ENCODE peak calls at places on chromosomes 6 and 20, in ten cellular contexts. H is neural crest cell; C is ovary; P is heart right ventricle; N is A673; A is pancreas; V is heart left ventricle; K is IMR-90; F is OCI-LY7; O is CD4-positive, alpha-beta T cell. U is an unnamed sample.

GRCh38 chr6:134701301-134701700 is 248.6 kb downstream of the ALDH8A1 start:
- DNase-seq in K (no peak), N (no peak), F (no peak), P (no peak), H (no peak), A (no peak), O (no peak), C (no peak), V (no peak), U (no peak)

GRCh38 chr6:2216794-2217383 is 28.5 kb downstream of the GMDS start:
- DNase-seq in O (no peak), F (no peak), P (no peak), K (no peak), A (no peak), C (no peak), V (no peak), H (no peak), N (no peak), U (no peak)

GRCh38 chr20:63402860-63403220 is 41.7 kb upstream of the CHRNA4 start:
- DNase-seq in A (peak; percentile 41), N (no peak), C (no peak), H (no peak), P (no peak), O (no peak), V (no peak), F (no peak), K (no peak), U (no peak)

GRCh38 chr6:113858067-113858604 is 991 bp downstream of the MARCKS start:
- DNase-seq in H (peak; percentile 29), V (no peak), O (no peak), K (peak; percentile 29), C (peak; percentile 66), P (peak; percentile 33), F (no peak), N (peak; percentile 58), A (peak; percentile 61), U (peak; percentile 32)

GRCh38 chr6:141199074-141199473 is 933.7 kb upstream of the GJE1 start:
- DNase-seq in N (no peak), A (no peak), C (no peak), V (no peak), H (no peak), P (no peak), F (no peak), O (no peak), K (peak; percentile 76), U (no peak)

GRCh38 chr20:1857403-1857941 is 37.7 kb upstream of the SIRPA start:
- DNase-seq in K (no peak), C (no peak), H (no peak), N (no peak), V (no peak), A (no peak), F (no peak), O (no peak), P (no peak), U (no peak)

GRCh38 chr6:80608881-80609280 is 502.4 kb downstream of the BCKDHB start:
- DNase-seq in A (no peak), O (no peak), C (no peak), K (peak; percentile 49), N (no peak), P (no peak), V (no peak), H (no peak), F (no peak), U (no peak)

GRCh38 chr6:134640229-134640628 is 309.7 kb downstream of the ALDH8A1 start:
- DNase-seq in N (no peak), P (no peak), O (no peak), K (no peak), A (no peak), F (no peak), H (no peak), V (no peak), C (no peak), U (no peak)

GRCh38 chr6:164106345-164106769 is 691.8 kb downstream of the QKI start:
- DNase-seq in P (peak; percentile 70), H (peak; percentile 42), A (no peak), V (peak; percentile 86), N (peak; percentile 52), F (peak; percentile 24), K (no peak), C (no peak), O (no peak), U (peak; percentile 41)
- TF ChIP-seq CTCF in P (peak; percentile 53), H (peak; percentile 57), A (no peak), V (peak; percentile 63), N (peak; percentile 71), F (peak; percentile 73), K (no peak), C (no peak), O (no peak), U (no peak)

GRCh38 chr6:121356575-121356974 is 22.3 kb upstream of the TBC1D32 start:
- DNase-seq in O (no peak), H (no peak), V (no peak), C (no peak), K (no peak), P (no peak), N (no peak), F (no peak), A (no peak), U (no peak)
- TF ChIP-seq CTCF in O (no peak), H (peak; percentile 33), V (no peak), C (no peak), K (peak; percentile 17), P (no peak), N (no peak), F (peak; percentile 49), A (no peak), U (no peak)

GRCh38 chr6:131803007-131803769 is 4.6 kb upstream of the ENPP1 start:
- DNase-seq in C (no peak), V (no peak), A (no peak), N (no peak), H (no peak), O (no peak), K (no peak), F (no peak), P (no peak), U (no peak)

GRCh38 chr6:131811510-131811909 is 3.7 kb downstream of the ENPP1 start:
- DNase-seq in P (no peak), K (no peak), F (no peak), H (no peak), O (no peak), V (no peak), N (no peak), C (no peak), A (no peak), U (no peak)

GRCh38 chr6:131807321-131807643 is 538 bp upstream of the ENPP1 start:
- DNase-seq in V (no peak), P (no peak), K (no peak), O (no peak), A (no peak), F (no peak), N (no peak), C (no peak), H (no peak), U (no peak)

GRCh38 chr6:131808460-131809269 is 845 bp downstream of the ENPP1 start:
- DNase-seq in C (no peak), V (no peak), P (no peak), O (no peak), N (no peak), F (no peak), K (no peak), A (no peak), H (no peak), U (no peak)

DNA sequence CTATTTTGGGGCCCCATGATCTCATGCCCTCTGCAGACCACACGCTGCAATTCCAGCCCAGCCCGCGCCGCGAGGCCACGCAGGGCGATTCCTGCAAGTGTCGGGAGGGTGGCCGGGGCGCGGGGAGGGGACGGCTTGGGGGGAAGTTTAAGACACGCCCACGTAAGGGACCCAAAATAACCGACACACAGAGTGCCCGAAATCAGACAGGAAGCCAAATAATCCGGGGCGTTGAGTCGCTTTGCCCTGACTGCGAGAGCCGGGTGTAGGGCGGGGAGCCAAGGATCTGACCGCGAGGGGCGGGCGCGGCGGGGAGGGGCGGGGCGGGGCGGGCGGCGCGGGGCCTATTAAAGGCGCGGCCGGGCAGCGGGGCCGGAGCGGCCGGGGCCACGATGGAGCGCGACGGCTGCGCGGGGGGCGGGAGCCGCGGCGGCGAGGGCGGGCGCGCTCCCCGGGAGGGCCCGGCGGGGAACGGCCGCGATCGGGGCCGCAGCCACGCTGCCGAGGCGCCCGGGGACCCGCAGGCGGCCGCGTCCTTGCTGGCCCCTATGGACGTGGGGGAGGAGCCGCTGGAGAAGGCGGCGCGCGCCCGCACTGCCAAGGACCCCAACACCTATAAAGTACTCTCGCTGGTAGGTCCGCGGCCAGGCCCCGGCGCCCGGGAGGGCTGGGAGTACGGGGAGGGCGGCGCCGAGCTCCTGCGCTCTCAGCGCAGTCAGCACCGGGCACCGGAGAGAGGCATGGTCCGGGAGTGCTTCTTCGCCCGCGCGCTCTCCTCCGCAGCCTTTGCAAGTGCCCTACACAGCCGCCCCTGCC is at the start of gene ENPP1:
- DNase-seq in V (peak; percentile 81), A (peak; percentile 84), H (peak; percentile 61), F (no peak), P (peak; percentile 80), K (peak; percentile 62), C (peak; percentile 77), N (peak; percentile 76), O (peak; percentile 12), U (peak; percentile 37)
- TF ChIP-seq CTCF in V (no peak), A (no peak), H (peak; percentile 44), F (no peak), P (peak; percentile 36), K (no peak), C (no peak), N (peak; percentile 24), O (no peak), U (no peak)

GRCh38 chr20:46543959-46544358 is 6.5 kb downstream of the OCSTAMP start:
- DNase-seq in P (no peak), C (no peak), H (no peak), K (no peak), V (no peak), F (no peak), N (no peak), O (no peak), A (no peak), U (no peak)

GRCh38 chr20:46545827-46546138 is 4.7 kb downstream of the OCSTAMP start:
- DNase-seq in C (no peak), V (no peak), H (no peak), K (no peak), A (no peak), P (no peak), F (no peak), O (no peak), N (no peak), U (no peak)

GRCh38 chr20:46545077-46545826 is 5.2 kb downstream of the OCSTAMP start:
- DNase-seq in N (no peak), H (no peak), V (no peak), K (peak; percentile 21), C (no peak), F (no peak), O (no peak), P (no peak), A (no peak), U (no peak)

GRCh38 chr20:46543033-46543432 is 7.4 kb downstream of the OCSTAMP start:
- DNase-seq in P (no peak), F (no peak), K (no peak), H (no peak), C (no peak), N (no peak), A (no peak), O (no peak), V (no peak), U (no peak)

DNA sequence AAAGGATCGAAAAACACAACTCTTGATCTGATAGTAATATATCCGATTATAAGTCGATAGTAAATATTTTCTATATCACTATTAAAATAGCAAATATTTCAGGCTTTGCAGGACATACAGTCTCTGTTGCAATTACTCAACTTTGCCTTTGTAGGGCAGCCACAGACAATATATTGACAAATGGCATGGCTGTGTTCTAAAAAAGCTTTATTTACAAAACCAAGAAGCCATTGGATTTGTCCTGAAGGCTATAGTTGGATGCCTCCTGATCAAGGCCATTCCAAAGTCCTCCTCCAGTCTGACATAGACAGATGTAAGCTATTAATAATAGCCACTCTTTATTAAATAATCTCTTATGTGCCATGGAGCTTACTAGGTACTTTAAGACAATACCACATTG is 5.9 kb downstream of the OCSTAMP start:
- DNase-seq in O (no peak), K (peak; percentile 8), N (no peak), V (no peak), P (no peak), C (no peak), H (no peak), A (no peak), F (no peak), U (no peak)
- TF ChIP-seq CTCF in O (no peak), K (no peak), N (no peak), V (no peak), P (peak; percentile 24), C (no peak), H (no peak), A (no peak), F (peak; percentile 24), U (peak; percentile 56)

U was measured in GM10248.